ENCODE peak calls at places on chromosome 18, in nine cellular contexts. One of them, this sample, is unnamed.

GRCh38 chr18:75586576-75586975 is 159.1 kb upstream of the SMIM21 start:
- DNase-seq in transverse colon: no peak
- DNase-seq in GM12878: no peak
- DNase-seq in IMR-90: no peak
- DNase-seq in uterus: no peak
- DNase-seq in GM23248: no peak
- DNase-seq in breast epithelium: no peak
- DNase-seq in DND-41: no peak
- DNase-seq in lower lobe of right lung: no peak
- DNase-seq in this sample: no peak

GRCh38 chr18:2961828-2962227 is 51.1 kb downstream of the LPIN2 start:
- DNase-seq in transverse colon: no peak
- DNase-seq in GM12878: no peak
- DNase-seq in IMR-90: peak; percentile 55
- DNase-seq in uterus: no peak
- DNase-seq in GM23248: peak; percentile 57
- DNase-seq in breast epithelium: no peak
- DNase-seq in DND-41: peak; percentile 71
- DNase-seq in lower lobe of right lung: no peak
- DNase-seq in this sample: no peak

GRCh38 chr18:59662008-59662701 is 35.1 kb downstream of the CCBE1 start:
- DNase-seq in transverse colon: no peak
- DNase-seq in GM12878: no peak
- DNase-seq in IMR-90: peak; percentile 72
- DNase-seq in uterus: no peak
- DNase-seq in GM23248: peak; percentile 47
- DNase-seq in breast epithelium: no peak
- DNase-seq in DND-41: no peak
- DNase-seq in lower lobe of right lung: no peak
- DNase-seq in this sample: no peak

GRCh38 chr18:61554117-61554776 is 221.0 kb downstream of the CDH20 start:
- DNase-seq in transverse colon: no peak
- DNase-seq in GM12878: no peak
- DNase-seq in IMR-90: no peak
- DNase-seq in uterus: no peak
- DNase-seq in GM23248: no peak
- DNase-seq in breast epithelium: no peak
- DNase-seq in DND-41: no peak
- DNase-seq in lower lobe of right lung: peak; percentile 48
- DNase-seq in this sample: no peak

GRCh38 chr18:38312532-38312931 is 746.9 kb upstream of the CELF4 start:
- DNase-seq in transverse colon: no peak
- DNase-seq in GM12878: no peak
- DNase-seq in IMR-90: no peak
- DNase-seq in uterus: no peak
- DNase-seq in GM23248: no peak
- DNase-seq in breast epithelium: no peak
- DNase-seq in DND-41: no peak
- DNase-seq in lower lobe of right lung: no peak
- DNase-seq in this sample: no peak

GRCh38 chr18:67425724-67426123 is 90.8 kb downstream of the DSEL start:
- DNase-seq in transverse colon: no peak
- DNase-seq in GM12878: no peak
- DNase-seq in IMR-90: peak; percentile 98
- DNase-seq in uterus: no peak
- DNase-seq in GM23248: peak; percentile 96
- DNase-seq in breast epithelium: no peak
- DNase-seq in DND-41: no peak
- DNase-seq in lower lobe of right lung: no peak
- DNase-seq in this sample: no peak

GRCh38 chr18:23479829-23480505 is 23.3 kb upstream of the RMC1 start:
- DNase-seq in transverse colon: no peak
- DNase-seq in GM12878: no peak
- DNase-seq in IMR-90: no peak
- DNase-seq in uterus: no peak
- DNase-seq in GM23248: no peak
- DNase-seq in breast epithelium: no peak
- DNase-seq in DND-41: no peak
- DNase-seq in lower lobe of right lung: no peak
- DNase-seq in this sample: no peak

GRCh38 chr18:72194072-72194471 is 350.1 kb downstream of the CBLN2 start:
- DNase-seq in transverse colon: no peak
- DNase-seq in GM12878: no peak
- DNase-seq in IMR-90: no peak
- DNase-seq in uterus: no peak
- DNase-seq in GM23248: no peak
- DNase-seq in breast epithelium: no peak
- DNase-seq in DND-41: no peak
- DNase-seq in lower lobe of right lung: no peak
- DNase-seq in this sample: no peak

GRCh38 chr18:28086530-28087172 is 90.3 kb downstream of the CDH2 start:
- DNase-seq in transverse colon: no peak
- DNase-seq in GM12878: no peak
- DNase-seq in IMR-90: peak; percentile 68
- DNase-seq in uterus: no peak
- DNase-seq in GM23248: peak; percentile 75
- DNase-seq in breast epithelium: no peak
- DNase-seq in DND-41: no peak
- DNase-seq in lower lobe of right lung: no peak
- DNase-seq in this sample: no peak

GRCh38 chr18:41150316-41150715 is 804.7 kb upstream of the PIK3C3 start:
- DNase-seq in transverse colon: no peak
- DNase-seq in GM12878: no peak
- DNase-seq in IMR-90: no peak
- DNase-seq in uterus: no peak
- DNase-seq in GM23248: no peak
- DNase-seq in breast epithelium: no peak
- DNase-seq in DND-41: no peak
- DNase-seq in lower lobe of right lung: no peak
- DNase-seq in this sample: no peak

GRCh38 chr18:75088622-75089211 is 120.2 kb downstream of the PTGR3 start:
- DNase-seq in transverse colon: no peak
- DNase-seq in GM12878: no peak
- DNase-seq in IMR-90: no peak
- DNase-seq in uterus: no peak
- DNase-seq in GM23248: no peak
- DNase-seq in breast epithelium: no peak
- DNase-seq in DND-41: no peak
- DNase-seq in lower lobe of right lung: no peak
- DNase-seq in this sample: no peak

GRCh38 chr18:54209471-54210180 is 14.8 kb downstream of the MBD2 start:
- DNase-seq in transverse colon: no peak
- DNase-seq in GM12878: peak; percentile 61
- DNase-seq in IMR-90: peak; percentile 15
- DNase-seq in uterus: no peak
- DNase-seq in GM23248: peak; percentile 38
- DNase-seq in breast epithelium: no peak
- DNase-seq in DND-41: no peak
- DNase-seq in lower lobe of right lung: no peak
- DNase-seq in this sample: no peak

GRCh38 chr18:6917082-6917481 is 187.6 kb downstream of the ARHGAP28 start:
- DNase-seq in transverse colon: no peak
- DNase-seq in GM12878: no peak
- DNase-seq in IMR-90: peak; percentile 4
- DNase-seq in uterus: no peak
- DNase-seq in GM23248: peak; percentile 16
- DNase-seq in breast epithelium: no peak
- DNase-seq in DND-41: no peak
- DNase-seq in lower lobe of right lung: no peak
- DNase-seq in this sample: no peak

GRCh38 chr18:63410792-63411191 is 11.5 kb downstream of the VPS4B start:
- DNase-seq in transverse colon: no peak
- DNase-seq in GM12878: no peak
- DNase-seq in IMR-90: peak; percentile 78
- DNase-seq in uterus: no peak
- DNase-seq in GM23248: peak; percentile 83
- DNase-seq in breast epithelium: no peak
- DNase-seq in DND-41: no peak
- DNase-seq in lower lobe of right lung: no peak
- DNase-seq in this sample: no peak

GRCh38 chr18:44452346-44452745 is 228.3 kb upstream of the SETBP1 start:
- DNase-seq in transverse colon: no peak
- DNase-seq in GM12878: no peak
- DNase-seq in IMR-90: no peak
- DNase-seq in uterus: no peak
- DNase-seq in GM23248: peak; percentile 38
- DNase-seq in breast epithelium: no peak
- DNase-seq in DND-41: no peak
- DNase-seq in lower lobe of right lung: no peak
- DNase-seq in this sample: no peak

GRCh38 chr18:10298346-10298745 is 156.1 kb upstream of the APCDD1 start:
- DNase-seq in transverse colon: no peak
- DNase-seq in GM12878: no peak
- DNase-seq in IMR-90: no peak
- DNase-seq in uterus: no peak
- DNase-seq in GM23248: no peak
- DNase-seq in breast epithelium: no peak
- DNase-seq in DND-41: no peak
- DNase-seq in lower lobe of right lung: no peak
- DNase-seq in this sample: no peak

GRCh38 chr18:7735606-7736175 is 168.6 kb downstream of the PTPRM start:
- DNase-seq in transverse colon: no peak
- DNase-seq in GM12878: no peak
- DNase-seq in IMR-90: no peak
- DNase-seq in uterus: no peak
- DNase-seq in GM23248: no peak
- DNase-seq in breast epithelium: no peak
- DNase-seq in DND-41: no peak
- DNase-seq in lower lobe of right lung: no peak
- DNase-seq in this sample: no peak

GRCh38 chr18:70289351-70290330 is 796 bp downstream of the SOCS6 start:
- DNase-seq in transverse colon: peak; percentile 49
- DNase-seq in GM12878: no peak
- DNase-seq in IMR-90: peak; percentile 31
- DNase-seq in uterus: peak; percentile 22
- DNase-seq in GM23248: peak; percentile 67
- DNase-seq in breast epithelium: no peak
- DNase-seq in DND-41: no peak
- DNase-seq in lower lobe of right lung: peak; percentile 62
- DNase-seq in this sample: no peak

GRCh38 chr18:63951302-63951705 is 2.2 kb downstream of the HMSD start:
- DNase-seq in transverse colon: no peak
- DNase-seq in GM12878: no peak
- DNase-seq in IMR-90: peak; percentile 34
- DNase-seq in uterus: no peak
- DNase-seq in GM23248: peak; percentile 63
- DNase-seq in breast epithelium: no peak
- DNase-seq in DND-41: no peak
- DNase-seq in lower lobe of right lung: no peak
- DNase-seq in this sample: no peak

GRCh38 chr18:9827211-9827855 is 58.4 kb upstream of the TXNDC2 start:
- DNase-seq in transverse colon: no peak
- DNase-seq in GM12878: no peak
- DNase-seq in IMR-90: no peak
- DNase-seq in uterus: no peak
- DNase-seq in GM23248: no peak
- DNase-seq in breast epithelium: no peak
- DNase-seq in DND-41: no peak
- DNase-seq in lower lobe of right lung: no peak
- DNase-seq in this sample: no peak

GRCh38 chr18:47901624-47902362 is 28.7 kb downstream of the SMAD2 start:
- DNase-seq in transverse colon: no peak
- DNase-seq in GM12878: peak; percentile 61
- DNase-seq in IMR-90: no peak
- DNase-seq in uterus: no peak
- DNase-seq in GM23248: no peak
- DNase-seq in breast epithelium: no peak
- DNase-seq in DND-41: no peak
- DNase-seq in lower lobe of right lung: no peak
- DNase-seq in this sample: no peak
- H3K9me3 ChIP-seq in transverse colon: no peaks in the 10 kb centered on the region
- H3K9me3 ChIP-seq in GM12878: peaks cover 11% of the 10 kb centered on the region
- H3K9me3 ChIP-seq in IMR-90: peaks cover 5% of the 10 kb centered on the region
- H3K9me3 ChIP-seq in uterus: no peaks in the 10 kb centered on the region
- H3K9me3 ChIP-seq in GM23248: no peaks in the 10 kb centered on the region
- H3K9me3 ChIP-seq in breast epithelium: peaks cover 5% of the 10 kb centered on the region
- H3K9me3 ChIP-seq in DND-41: peaks cover 15% of the 10 kb centered on the region
- H3K9me3 ChIP-seq in lower lobe of right lung: no peaks in the 10 kb centered on the region
- H3K9me3 ChIP-seq in this sample: no peaks in the 10 kb centered on the region

GRCh38 chr18:35602193-35602820 is 20.8 kb downstream of the GALNT1 start:
- DNase-seq in transverse colon: no peak
- DNase-seq in GM12878: no peak
- DNase-seq in IMR-90: no peak
- DNase-seq in uterus: no peak
- DNase-seq in GM23248: no peak
- DNase-seq in breast epithelium: no peak
- DNase-seq in DND-41: no peak
- DNase-seq in lower lobe of right lung: no peak
- DNase-seq in this sample: no peak
- H3K9me3 ChIP-seq in transverse colon: peaks cover 17% of the 10 kb centered on the region
- H3K9me3 ChIP-seq in GM12878: peaks cover 12% of the 10 kb centered on the region
- H3K9me3 ChIP-seq in IMR-90: peaks cover 12% of the 10 kb centered on the region
- H3K9me3 ChIP-seq in uterus: no peaks in the 10 kb centered on the region
- H3K9me3 ChIP-seq in GM23248: no peaks in the 10 kb centered on the region
- H3K9me3 ChIP-seq in breast epithelium: peaks cover 11% of the 10 kb centered on the region
- H3K9me3 ChIP-seq in DND-41: peaks cover 24% of the 10 kb centered on the region
- H3K9me3 ChIP-seq in lower lobe of right lung: peaks cover 21% of the 10 kb centered on the region
- H3K9me3 ChIP-seq in this sample: peaks cover 9% of the 10 kb centered on the region

DNA sequence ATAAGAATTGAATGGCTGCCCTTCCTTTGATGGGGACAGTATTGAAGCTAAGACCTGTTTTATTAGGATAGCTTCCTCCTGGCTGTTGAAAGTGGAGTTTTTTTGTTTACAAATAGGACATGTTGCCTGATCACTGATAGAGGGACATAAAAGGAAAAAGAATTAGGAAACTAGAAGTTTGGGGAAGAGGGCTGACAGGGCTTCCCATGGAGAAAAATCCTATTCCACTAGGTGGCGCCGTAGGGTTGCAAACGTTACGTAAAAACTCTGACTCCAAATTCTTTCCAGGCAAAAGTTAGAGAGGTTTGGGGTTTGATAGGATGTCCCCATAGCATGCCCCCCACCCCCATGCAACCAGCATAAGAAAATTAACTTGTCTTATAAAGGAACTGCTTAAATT is 11.1 kb upstream of the RBFA start:
- DNase-seq in transverse colon: no peak
- DNase-seq in GM12878: no peak
- DNase-seq in IMR-90: no peak
- DNase-seq in uterus: no peak
- DNase-seq in GM23248: peak; percentile 9
- DNase-seq in breast epithelium: no peak
- DNase-seq in DND-41: peak; percentile 14
- DNase-seq in lower lobe of right lung: no peak
- DNase-seq in this sample: no peak
- H3K9me3 ChIP-seq in transverse colon: peaks cover 87% of the 10 kb centered on the region
- H3K9me3 ChIP-seq in GM12878: peaks cover 35% of the 10 kb centered on the region
- H3K9me3 ChIP-seq in IMR-90: peaks cover 53% of the 10 kb centered on the region
- H3K9me3 ChIP-seq in uterus: no peaks in the 10 kb centered on the region
- H3K9me3 ChIP-seq in GM23248: no peaks in the 10 kb centered on the region
- H3K9me3 ChIP-seq in breast epithelium: peaks cover 80% of the 10 kb centered on the region
- H3K9me3 ChIP-seq in DND-41: peaks cover 66% of the 10 kb centered on the region
- H3K9me3 ChIP-seq in lower lobe of right lung: peaks cover 73% of the 10 kb centered on the region
- H3K9me3 ChIP-seq in this sample: peaks cover 31% of the 10 kb centered on the region

GRCh38 chr18:79935925-79936324 is 15.5 kb downstream of the SLC66A2 start:
- DNase-seq in transverse colon: peak; percentile 4
- DNase-seq in GM12878: no peak
- DNase-seq in IMR-90: no peak
- DNase-seq in uterus: peak; percentile 5
- DNase-seq in GM23248: no peak
- DNase-seq in breast epithelium: peak; percentile 30
- DNase-seq in DND-41: no peak
- DNase-seq in lower lobe of right lung: peak; percentile 13
- DNase-seq in this sample: no peak
- H3K9me3 ChIP-seq in transverse colon: peaks cover 18% of the 10 kb centered on the region
- H3K9me3 ChIP-seq in GM12878: peaks cover 8% of the 10 kb centered on the region
- H3K9me3 ChIP-seq in IMR-90: peaks cover 13% of the 10 kb centered on the region
- H3K9me3 ChIP-seq in uterus: no peaks in the 10 kb centered on the region
- H3K9me3 ChIP-seq in GM23248: peaks cover 3% of the 10 kb centered on the region
- H3K9me3 ChIP-seq in breast epithelium: peaks cover 10% of the 10 kb centered on the region
- H3K9me3 ChIP-seq in DND-41: peaks cover 37% of the 10 kb centered on the region
- H3K9me3 ChIP-seq in lower lobe of right lung: peaks cover 22% of the 10 kb centered on the region
- H3K9me3 ChIP-seq in this sample: peaks cover 13% of the 10 kb centered on the region